ENCODE peak calls at places on chromosomes 11 and 22, in six cellular contexts. U, W, O, H, Z and M are unnamed samples.
A peak's percentile ranks its signal among the peaks of the same experiment; 100 is the strongest.

GRCh38 chr11:118928870-118929495 is 3.3 kb upstream of the BCL9L start:
- DNase-seq in U (no peak), W (peak; percentile 72), O (no peak), H (no peak), Z (no peak), M (peak; percentile 66)

GRCh38 chr11:47248304-47248663 is 330 bp downstream of the ACP2 start:
- DNase-seq in U (no peak), W (peak; percentile 55), O (no peak), H (peak; percentile 41), Z (no peak), M (no peak)

GRCh38 chr11:36432747-36433146 is 77.3 kb downstream of the TRAF6 start:
- DNase-seq in U (no peak), W (no peak), O (no peak), H (no peak), Z (no peak), M (no peak)

GRCh38 chr11:3357994-3358676 is 20.8 kb downstream of the ZNF195 start:
- DNase-seq in U (no peak), W (no peak), O (no peak), H (no peak), Z (no peak), M (no peak)

GRCh38 chr11:2858995-2859705 is 26.4 kb downstream of the CDKN1C start:
- DNase-seq in U (no peak), W (no peak), O (no peak), H (no peak), Z (no peak), M (no peak)

GRCh38 chr11:36409152-36409713 is 100.8 kb downstream of the TRAF6 start:
- DNase-seq in U (no peak), W (peak; percentile 34), O (no peak), H (no peak), Z (no peak), M (no peak)

GRCh38 chr11:61007971-61008896 is 36.8 kb downstream of the CD6 start:
- DNase-seq in U (no peak), W (no peak), O (no peak), H (no peak), Z (no peak), M (no peak)

GRCh38 chr11:106331163-106331562 is 253.7 kb downstream of the AASDHPPT start:
- DNase-seq in U (no peak), W (peak; percentile 83), O (no peak), H (no peak), Z (no peak), M (no peak)

GRCh38 chr22:36790648-36791047 is 14.7 kb upstream of the IFT27 start:
- DNase-seq in U (no peak), W (no peak), O (no peak), H (no peak), Z (no peak), M (no peak)

GRCh38 chr11:13042873-13043338 is 33.8 kb downstream of the RASSF10 start:
- DNase-seq in U (no peak), W (peak; percentile 14), O (no peak), H (no peak), Z (no peak), M (no peak)

GRCh38 chr22:50674127-50674493 is 1.5 kb downstream of the SHANK3 start:
- DNase-seq in U (no peak), W (no peak), O (no peak), H (peak; percentile 2), Z (no peak), M (peak; percentile 58)

GRCh38 chr11:113048820-113049555 is 87.8 kb downstream of the NCAM1 start:
- DNase-seq in U (peak; percentile 4), W (peak; percentile 11), O (no peak), H (no peak), Z (no peak), M (no peak)

GRCh38 chr11:19275496-19275895 is 34.8 kb upstream of the E2F8 start:
- DNase-seq in U (no peak), W (peak; percentile 75), O (no peak), H (no peak), Z (no peak), M (no peak)

GRCh38 chr22:20205964-20206708 is 55.3 kb upstream of the CCDC188 start:
- DNase-seq in U (no peak), W (peak; percentile 22), O (no peak), H (peak; percentile 47), Z (peak; percentile 75), M (peak; percentile 69)